ENCODE peak calls at places on chromosomes 1 and 21, in six cellular contexts. One of them, this sample, is unnamed.

GRCh38 chr1:114750780-114751179 is 7.0 kb downstream of the CSDE1 start:
- ATAC-seq in A549: no peak
- ATAC-seq in K562: no peak
- ATAC-seq in HepG2: no peak
- ATAC-seq in upper lobe of left lung: no peak
- ATAC-seq in GM12878: no peak
- ATAC-seq in this sample: no peak

GRCh38 chr21:43374228-43374885 is 52.6 kb downstream of the SIK1 start:
- ATAC-seq in A549: no peak
- ATAC-seq in K562: no peak
- ATAC-seq in HepG2: no peak
- ATAC-seq in upper lobe of left lung: no peak
- ATAC-seq in GM12878: no peak
- ATAC-seq in this sample: peak; percentile 19

GRCh38 chr1:159162511-159163265 is 8.7 kb upstream of the CADM3 start:
- ATAC-seq in A549: no peak
- ATAC-seq in K562: no peak
- ATAC-seq in HepG2: no peak
- ATAC-seq in upper lobe of left lung: no peak
- ATAC-seq in GM12878: no peak
- ATAC-seq in this sample: no peak

GRCh38 chr1:166947398-166948043 is 27.8 kb downstream of the ILDR2 start:
- ATAC-seq in A549: no peak
- ATAC-seq in K562: peak; percentile 58
- ATAC-seq in HepG2: no peak
- ATAC-seq in upper lobe of left lung: no peak
- ATAC-seq in GM12878: no peak
- ATAC-seq in this sample: peak; percentile 81

GRCh38 chr1:156963621-156964020 is 43.2 kb downstream of the LRRC71 start:
- ATAC-seq in A549: no peak
- ATAC-seq in K562: peak; percentile 56
- ATAC-seq in HepG2: no peak
- ATAC-seq in upper lobe of left lung: no peak
- ATAC-seq in GM12878: peak; percentile 31
- ATAC-seq in this sample: no peak

GRCh38 chr1:221839794-221840395 is 98.0 kb upstream of the DUSP10 start:
- ATAC-seq in A549: peak; percentile 96
- ATAC-seq in K562: no peak
- ATAC-seq in HepG2: peak; percentile 23
- ATAC-seq in upper lobe of left lung: no peak
- ATAC-seq in GM12878: peak; percentile 93
- ATAC-seq in this sample: peak; percentile 64

GRCh38 chr1:40825430-40825778 is 36.8 kb downstream of the CITED4 start:
- ATAC-seq in A549: peak; percentile 23
- ATAC-seq in K562: no peak
- ATAC-seq in HepG2: peak; percentile 28
- ATAC-seq in upper lobe of left lung: no peak
- ATAC-seq in GM12878: peak; percentile 91
- ATAC-seq in this sample: no peak

GRCh38 chr1:221031890-221032222 is 152.6 kb downstream of the HLX start:
- ATAC-seq in A549: no peak
- ATAC-seq in K562: no peak
- ATAC-seq in HepG2: no peak
- ATAC-seq in upper lobe of left lung: no peak
- ATAC-seq in GM12878: no peak
- ATAC-seq in this sample: no peak

GRCh38 chr1:110783292-110783918 is 89.5 kb upstream of the CD53 start:
- ATAC-seq in A549: peak; percentile 76
- ATAC-seq in K562: peak; percentile 78
- ATAC-seq in HepG2: peak; percentile 70
- ATAC-seq in upper lobe of left lung: peak; percentile 77
- ATAC-seq in GM12878: peak; percentile 66
- ATAC-seq in this sample: peak; percentile 36

GRCh38 chr1:53825306-53825705 is 12.8 kb downstream of the NDC1 start:
- ATAC-seq in A549: no peak
- ATAC-seq in K562: no peak
- ATAC-seq in HepG2: no peak
- ATAC-seq in upper lobe of left lung: no peak
- ATAC-seq in GM12878: no peak
- ATAC-seq in this sample: no peak

GRCh38 chr1:205481629-205482071 is 22.8 kb upstream of the CDK18 start:
- ATAC-seq in A549: peak; percentile 5
- ATAC-seq in K562: no peak
- ATAC-seq in HepG2: peak; percentile 32
- ATAC-seq in upper lobe of left lung: no peak
- ATAC-seq in GM12878: peak; percentile 50
- ATAC-seq in this sample: no peak

GRCh38 chr1:243710467-243710866 is 139.6 kb downstream of the AKT3 start:
- ATAC-seq in A549: no peak
- ATAC-seq in K562: no peak
- ATAC-seq in HepG2: no peak
- ATAC-seq in upper lobe of left lung: no peak
- ATAC-seq in GM12878: no peak
- ATAC-seq in this sample: no peak
- H3K4me1 ChIP-seq in A549: peaks cover 39% of the 10 kb centered on the region
- H3K4me1 ChIP-seq in K562: no peaks in the 10 kb centered on the region
- H3K4me1 ChIP-seq in HepG2: peaks cover 9% of the 10 kb centered on the region
- H3K4me1 ChIP-seq in upper lobe of left lung: peaks cover 6% of the 10 kb centered on the region
- H3K4me1 ChIP-seq in GM12878: no peaks in the 10 kb centered on the region
- H3K4me1 ChIP-seq in this sample: peaks cover 52% of the 10 kb centered on the region

DNA sequence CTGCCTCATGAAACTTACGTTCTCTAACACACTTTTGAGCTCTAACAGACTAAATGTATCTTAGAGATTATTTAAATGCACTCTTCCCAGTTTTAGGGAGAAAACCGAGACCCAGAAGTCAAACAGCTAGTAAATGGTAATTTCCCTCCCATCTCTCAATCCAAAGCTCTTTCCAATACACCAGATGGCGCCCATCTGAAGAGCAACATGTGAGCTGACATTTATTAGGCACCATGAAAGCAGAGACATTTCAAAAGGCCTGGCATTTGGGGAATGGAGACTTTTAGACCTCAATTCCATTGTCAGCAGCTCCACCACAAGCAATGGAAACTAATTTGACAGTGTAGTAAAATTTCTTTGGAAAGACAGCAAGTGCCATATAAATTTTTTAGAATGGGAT is 191.4 kb downstream of the DAB1 start:
- ATAC-seq in A549: no peak
- ATAC-seq in K562: no peak
- ATAC-seq in HepG2: peak; percentile 28
- ATAC-seq in upper lobe of left lung: no peak
- ATAC-seq in GM12878: no peak
- ATAC-seq in this sample: no peak
- H3K9me3 ChIP-seq in A549: no peaks in the 10 kb centered on the region
- H3K9me3 ChIP-seq in K562: no peaks in the 10 kb centered on the region
- H3K9me3 ChIP-seq in HepG2: no peaks in the 10 kb centered on the region
- H3K9me3 ChIP-seq in upper lobe of left lung: no peaks in the 10 kb centered on the region
- H3K9me3 ChIP-seq in GM12878: no peaks in the 10 kb centered on the region
- H3K9me3 ChIP-seq in this sample: no peaks in the 10 kb centered on the region

DNA sequence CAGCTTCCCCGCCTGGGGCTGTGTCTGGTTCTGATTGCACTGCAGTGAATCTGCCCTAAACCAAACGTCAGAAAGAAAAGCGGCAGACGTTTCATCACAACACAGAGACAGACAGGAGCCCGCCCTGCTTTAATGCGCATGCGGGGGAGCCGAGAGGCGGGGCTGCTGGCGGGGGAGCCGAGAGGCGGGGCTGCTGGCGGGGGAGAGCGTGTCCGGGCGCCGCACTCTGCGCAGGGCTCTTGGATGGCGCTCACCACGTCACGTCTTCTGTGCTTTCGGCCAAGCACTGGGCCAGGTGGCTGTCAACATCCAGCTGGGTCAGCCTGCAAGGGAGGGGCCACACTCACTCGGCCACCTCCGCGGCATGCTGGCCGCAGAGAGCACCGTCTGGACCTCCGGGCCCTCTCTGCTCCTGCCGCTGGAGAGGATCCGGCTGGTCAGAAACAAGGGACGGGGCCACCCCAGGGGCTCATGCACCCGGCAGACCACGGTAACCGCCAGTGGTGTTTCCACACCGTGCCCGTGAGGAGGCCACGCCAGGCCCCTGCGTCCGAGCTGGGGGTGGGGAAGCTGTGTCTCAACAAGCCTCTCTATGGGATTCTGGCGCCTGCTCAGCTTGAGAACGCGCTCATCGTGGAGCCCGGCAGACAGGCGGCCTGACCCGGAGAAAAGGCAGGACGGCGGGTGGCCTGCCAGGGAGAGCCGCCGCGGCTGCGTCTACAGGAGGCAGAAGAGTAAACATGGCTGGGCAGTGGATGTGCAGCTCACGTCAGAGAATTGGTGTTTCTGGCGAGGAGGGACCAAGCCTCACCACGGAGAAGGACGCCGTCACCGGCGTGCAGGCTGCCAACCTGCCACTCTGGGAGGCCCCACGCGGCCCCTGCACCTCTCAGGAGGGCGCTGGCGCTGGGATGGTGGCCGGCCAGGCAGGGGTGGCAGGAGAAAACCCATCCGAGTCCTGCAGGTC is 4.8 kb downstream of the FAAP20 start:
- ATAC-seq in A549: peak; percentile 93
- ATAC-seq in K562: peak; percentile 96
- ATAC-seq in HepG2: peak; percentile 89
- ATAC-seq in upper lobe of left lung: peak; percentile 95
- ATAC-seq in GM12878: peak; percentile 96
- ATAC-seq in this sample: peak; percentile 94
- TF ChIP-seq EP300 in A549: no peak
- TF ChIP-seq EP300 in K562: peak; percentile 40
- TF ChIP-seq EP300 in HepG2: no peak
- TF ChIP-seq EP300 in upper lobe of left lung: no peak
- TF ChIP-seq EP300 in GM12878: no peak
- TF ChIP-seq EP300 in this sample: peak; percentile 4

DNA sequence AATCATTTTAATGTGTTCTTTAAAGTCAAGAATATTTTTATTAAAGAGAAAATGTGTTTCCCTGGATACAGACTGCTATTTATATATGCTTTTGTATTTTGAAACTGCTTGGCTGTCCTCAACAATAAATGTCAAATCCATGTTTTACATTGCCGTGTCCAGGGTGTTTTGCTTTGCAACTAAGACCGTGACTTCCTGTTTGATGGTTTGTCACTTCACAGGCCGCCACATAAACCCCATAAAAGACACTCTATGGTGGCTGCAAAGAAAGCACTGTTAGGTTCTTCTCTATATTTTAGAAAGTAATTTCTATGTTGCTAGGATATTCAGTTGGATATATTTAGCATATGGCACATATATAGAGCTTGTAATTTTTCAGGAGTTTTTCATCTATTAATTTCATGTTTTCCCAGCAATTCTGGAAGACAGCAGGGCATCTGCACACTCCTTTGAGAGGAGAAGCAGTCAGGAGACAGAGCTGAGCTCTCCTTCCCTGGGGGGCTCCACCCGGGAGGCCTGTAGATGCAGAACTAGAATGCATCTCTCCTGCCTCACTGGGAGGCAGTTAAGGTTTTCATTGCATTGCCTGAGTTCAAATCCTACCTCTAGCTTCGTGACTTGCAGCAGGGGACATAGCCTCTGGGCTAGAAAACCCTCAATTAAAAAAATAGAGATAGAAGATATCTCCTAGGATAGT is 33.1 kb downstream of the PRDM2 start:
- ATAC-seq in A549: no peak
- ATAC-seq in K562: no peak
- ATAC-seq in HepG2: no peak
- ATAC-seq in upper lobe of left lung: no peak
- ATAC-seq in GM12878: peak; percentile 17
- ATAC-seq in this sample: no peak
- H3K4me1 ChIP-seq in A549: no peaks in the 10 kb centered on the region
- H3K4me1 ChIP-seq in K562: no peaks in the 10 kb centered on the region
- H3K4me1 ChIP-seq in HepG2: no peaks in the 10 kb centered on the region
- H3K4me1 ChIP-seq in upper lobe of left lung: peaks cover 5% of the 10 kb centered on the region
- H3K4me1 ChIP-seq in GM12878: peaks cover 44% of the 10 kb centered on the region
- H3K4me1 ChIP-seq in this sample: no peaks in the 10 kb centered on the region

This sample was measured in gastroesophageal sphincter.